ENCODE peak calls at places on chromosomes 7 and 10, in seven cellular contexts. P, B, Y, R, S, F and L are unnamed samples.

GRCh38 chr7:124324262-124324661 is 291.4 kb upstream of the TMEM229A start:
- DNase-seq in P (no peak), B (no peak), Y (no peak), R (no peak), S (no peak), F (no peak), L (no peak)

GRCh38 chr7:51135576-51135975 is 181.0 kb downstream of the COBL start:
- DNase-seq in P (no peak), B (no peak), Y (no peak), R (no peak), S (no peak), F (no peak), L (no peak)

GRCh38 chr10:109037978-109038377 is 885.3 kb downstream of the XPNPEP1 start:
- DNase-seq in P (no peak), B (no peak), Y (no peak), R (no peak), S (no peak), F (no peak), L (no peak)

GRCh38 chr7:145902123-145902522 is 214.5 kb upstream of the CNTNAP2 start:
- DNase-seq in P (no peak), B (no peak), Y (no peak), R (no peak), S (no peak), F (no peak), L (no peak)

GRCh38 chr10:74923556-74923955 is 97.2 kb downstream of the KAT6B start:
- DNase-seq in P (no peak), B (no peak), Y (no peak), R (no peak), S (no peak), F (no peak), L (peak)

GRCh38 chr7:142587578-142588191 is 161.6 kb upstream of the PRSS1 start:
- DNase-seq in P (peak), B (no peak), Y (no peak), R (no peak), S (no peak), F (no peak), L (peak)

GRCh38 chr10:61899997-61900828 is 1.3 kb upstream of the ARID5B start:
- DNase-seq in P (peak), B (peak), Y (peak), R (peak), S (peak), F (peak), L (peak)

GRCh38 chr10:15172306-15172840 is 3.9 kb upstream of the NMT2 start:
- DNase-seq in P (no peak), B (no peak), Y (no peak), R (no peak), S (no peak), F (no peak), L (no peak)

GRCh38 chr10:48804740-48805182 is 120.1 kb downstream of the WDFY4 start:
- DNase-seq in P (no peak), B (no peak), Y (peak), R (no peak), S (no peak), F (no peak), L (no peak)

GRCh38 chr7:144024213-144024612 is 24.1 kb downstream of the OR6B1 start:
- DNase-seq in P (no peak), B (no peak), Y (no peak), R (no peak), S (no peak), F (no peak), L (no peak)

GRCh38 chr10:127694580-127695193 is 42.3 kb upstream of the FOXI2 start:
- DNase-seq in P (no peak), B (no peak), Y (no peak), R (no peak), S (no peak), F (no peak), L (peak)

GRCh38 chr10:91758303-91759146 is 39.7 kb upstream of the TNKS2 start:
- DNase-seq in P (peak), B (no peak), Y (no peak), R (no peak), S (no peak), F (peak), L (no peak)

GRCh38 chr7:119472398-119473038 is 800.5 kb upstream of the KCND2 start:
- DNase-seq in P (no peak), B (peak), Y (no peak), R (no peak), S (no peak), F (no peak), L (no peak)

GRCh38 chr7:44222776-44223261 is 22.0 kb downstream of the YKT6 start:
- DNase-seq in P (no peak), B (peak), Y (no peak), R (no peak), S (no peak), F (no peak), L (no peak)

GRCh38 chr10:4847580-4848020 is 21.6 kb downstream of the AKR1E2 start:
- DNase-seq in P (peak), B (no peak), Y (no peak), R (no peak), S (no peak), F (no peak), L (peak)

GRCh38 chr7:39910108-39910869 is 39.8 kb upstream of the CDK13 start:
- DNase-seq in P (peak), B (no peak), Y (no peak), R (peak), S (no peak), F (no peak), L (no peak)

GRCh38 chr7:107152011-107152410 is 16.8 kb upstream of the HBP1 start:
- DNase-seq in P (peak), B (no peak), Y (no peak), R (no peak), S (no peak), F (no peak), L (no peak)

GRCh38 chr10:76981251-76981650 is 656.4 kb downstream of the KCNMA1 start:
- DNase-seq in P (no peak), B (no peak), Y (no peak), R (no peak), S (no peak), F (no peak), L (no peak)

GRCh38 chr7:20858913-20859312 is 72.2 kb upstream of the SP8 start:
- DNase-seq in P (no peak), B (no peak), Y (no peak), R (no peak), S (no peak), F (no peak), L (peak)

GRCh38 chr10:12238821-12239220 is 42.8 kb downstream of the CDC123 start:
- DNase-seq in P (no peak), B (no peak), Y (no peak), R (peak), S (no peak), F (no peak), L (no peak)

GRCh38 chr10:101568054-101568745 is 19.9 kb downstream of the POLL start:
- DNase-seq in P (no peak), B (peak), Y (no peak), R (peak), S (peak), F (no peak), L (no peak)

GRCh38 chr10:51832652-51833383 is 133.4 kb upstream of the CSTF2T start:
- DNase-seq in P (peak), B (no peak), Y (no peak), R (no peak), S (no peak), F (no peak), L (peak)

GRCh38 chr10:118927317-118927716 is 102.2 kb upstream of the NANOS1 start:
- DNase-seq in P (no peak), B (no peak), Y (no peak), R (no peak), S (no peak), F (no peak), L (no peak)

GRCh38 chr10:123294886-123295285 is 140.7 kb downstream of the BUB3 start:
- DNase-seq in P (no peak), B (no peak), Y (no peak), R (peak), S (no peak), F (no peak), L (no peak)

GRCh38 chr10:1058017-1058416 is 1.8 kb downstream of the WDR37 start:
- DNase-seq in P (no peak), B (no peak), Y (no peak), R (no peak), S (no peak), F (no peak), L (no peak)

GRCh38 chr10:77157248-77158019 is 480.2 kb downstream of the KCNMA1 start:
- DNase-seq in P (peak), B (no peak), Y (no peak), R (no peak), S (no peak), F (no peak), L (no peak)

GRCh38 chr7:101614939-101615302 is 14.2 kb downstream of the MYL10 start:
- DNase-seq in P (no peak), B (no peak), Y (no peak), R (no peak), S (peak), F (no peak), L (peak)

GRCh38 chr7:27110977-27111752 is 8.7 kb upstream of the HOXA2 start:
- DNase-seq in P (peak), B (no peak), Y (no peak), R (no peak), S (peak), F (no peak), L (peak)

GRCh38 chr10:127094984-127095383 is 101.4 kb downstream of the INSYN2A start:
- DNase-seq in P (no peak), B (no peak), Y (no peak), R (peak), S (no peak), F (no peak), L (no peak)

GRCh38 chr7:37054631-37055300 is 330.5 kb upstream of the AOAH start:
- DNase-seq in P (no peak), B (no peak), Y (no peak), R (no peak), S (no peak), F (no peak), L (no peak)

GRCh38 chr10:48444266-48444665 is 137.8 kb downstream of the MAPK8 start:
- DNase-seq in P (peak), B (no peak), Y (no peak), R (no peak), S (no peak), F (no peak), L (peak)

GRCh38 chr7:84231157-84231556 is 36.6 kb upstream of the SEMA3A start:
- DNase-seq in P (peak), B (no peak), Y (no peak), R (no peak), S (no peak), F (no peak), L (no peak)

GRCh38 chr7:97179454-97180104 is 62.1 kb downstream of the SDHAF3 start:
- DNase-seq in P (peak), B (no peak), Y (no peak), R (no peak), S (no peak), F (peak), L (peak)

GRCh38 chr10:9024210-9024609 is 969.7 kb downstream of the GATA3 start:
- DNase-seq in P (no peak), B (no peak), Y (no peak), R (no peak), S (no peak), F (peak), L (no peak)

GRCh38 chr10:17787087-17787942 is 21.8 kb upstream of the MRC1 start:
- DNase-seq in P (peak), B (no peak), Y (no peak), R (no peak), S (no peak), F (peak), L (peak)

DNA sequence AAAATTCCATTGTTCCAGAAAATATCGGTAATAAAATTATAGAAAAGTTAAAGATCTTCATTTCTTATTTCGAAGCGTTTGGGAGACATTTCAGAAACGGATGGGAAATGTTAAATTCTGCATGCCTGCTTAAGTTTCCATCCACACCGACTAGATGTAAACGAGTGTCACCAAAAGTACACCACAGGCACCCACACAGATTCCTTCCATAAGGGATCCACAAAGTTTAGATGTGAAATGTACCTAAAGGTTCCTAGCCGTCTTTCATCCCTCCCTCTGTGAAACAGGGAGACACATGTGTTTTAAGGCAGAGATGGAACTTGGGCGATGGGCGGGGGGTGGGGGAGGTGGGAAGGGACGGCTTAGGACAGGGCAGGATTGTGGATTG is 621 bp upstream of the CAV1 start:
- DNase-seq in P (no peak), B (no peak), Y (no peak), R (no peak), S (no peak), F (no peak), L (no peak)
- H3K4me3 ChIP-seq in P (peak), B (no peak), Y (peak), R (no peak), S (peak), F (peak), L (peak)

DNA sequence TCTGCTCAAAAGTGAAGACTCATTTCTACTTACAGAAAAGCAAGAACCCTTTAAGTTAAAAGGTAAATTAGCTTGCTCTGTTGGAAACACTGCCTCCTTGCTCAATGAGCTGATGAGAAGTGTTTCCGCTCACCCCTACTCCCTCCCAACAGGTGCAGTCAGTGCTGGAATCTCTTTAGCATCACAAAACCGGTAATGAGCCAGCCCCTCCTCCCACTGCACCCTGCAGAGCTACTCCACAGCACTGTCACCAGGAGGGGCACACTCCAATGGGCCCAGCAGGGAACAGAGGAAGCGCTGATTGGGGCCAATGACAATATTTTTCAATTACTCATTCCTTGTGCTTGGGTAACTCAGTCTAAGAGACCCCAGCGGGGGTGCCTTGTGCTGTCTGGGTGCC is 262.5 kb downstream of the TCERG1L start:
- DNase-seq in P (no peak), B (no peak), Y (no peak), R (peak), S (no peak), F (no peak), L (no peak)
- H3K4me3 ChIP-seq in P (no peak), B (no peak), Y (no peak), R (no peak), S (no peak), F (no peak), L (no peak)

GRCh38 chr7:128203047-128203491 is 38.0 kb upstream of the LEP start:
- DNase-seq in P (no peak), B (no peak), Y (no peak), R (peak), S (no peak), F (no peak), L (no peak)

GRCh38 chr7:128202287-128202957 is 38.7 kb upstream of the LEP start:
- DNase-seq in P (no peak), B (no peak), Y (no peak), R (peak), S (no peak), F (no peak), L (no peak)

GRCh38 chr7:128200376-128200775 is 40.7 kb upstream of the LEP start:
- DNase-seq in P (no peak), B (no peak), Y (no peak), R (peak), S (no peak), F (no peak), L (no peak)

GRCh38 chr7:128201067-128201689 is 39.9 kb upstream of the LEP start:
- DNase-seq in P (no peak), B (no peak), Y (no peak), R (peak), S (no peak), F (no peak), L (no peak)

GRCh38 chr7:128201690-128202085 is 39.4 kb upstream of the LEP start:
- DNase-seq in P (no peak), B (no peak), Y (no peak), R (peak), S (no peak), F (no peak), L (no peak)
- H3K4me3 ChIP-seq in P (no peak), B (no peak), Y (peak), R (no peak), S (no peak), F (no peak), L (no peak)

GRCh38 chr10:103555321-103555649 is 61.8 kb downstream of the NEURL1 start:
- DNase-seq in P (no peak), B (no peak), Y (no peak), R (no peak), S (no peak), F (no peak), L (no peak)
- H3K4me3 ChIP-seq in P (no peak), B (peak), Y (peak), R (no peak), S (peak), F (no peak), L (no peak)

GRCh38 chr10:113486531-113486930 is 66.3 kb upstream of the HABP2 start:
- DNase-seq in P (no peak), B (no peak), Y (no peak), R (no peak), S (no peak), F (no peak), L (no peak)
- H3K4me3 ChIP-seq in P (no peak), B (no peak), Y (no peak), R (no peak), S (no peak), F (no peak), L (no peak)

DNA sequence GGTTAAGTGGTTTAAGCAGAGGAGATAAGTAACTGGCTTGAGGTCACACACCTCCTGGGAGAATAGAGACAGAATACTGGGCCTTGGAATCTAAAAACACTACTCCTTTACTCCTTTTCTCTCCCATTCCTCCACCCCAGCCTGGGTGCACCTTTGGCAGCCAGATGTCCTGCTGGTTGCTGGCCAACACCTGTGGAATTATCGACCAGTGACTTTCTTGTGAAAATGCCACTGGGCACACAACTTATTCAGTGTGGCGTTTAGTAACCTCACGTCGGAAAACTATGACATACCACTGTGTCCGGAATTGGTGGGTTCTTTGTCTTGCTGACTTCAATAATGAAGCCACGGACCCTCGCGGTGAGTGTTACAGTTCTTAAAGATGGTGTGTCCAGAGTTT is 26.4 kb downstream of the RNF133 start:
- DNase-seq in P (no peak), B (no peak), Y (no peak), R (no peak), S (no peak), F (no peak), L (no peak)
- H3K4me3 ChIP-seq in P (no peak), B (no peak), Y (no peak), R (no peak), S (no peak), F (no peak), L (no peak)

DNA sequence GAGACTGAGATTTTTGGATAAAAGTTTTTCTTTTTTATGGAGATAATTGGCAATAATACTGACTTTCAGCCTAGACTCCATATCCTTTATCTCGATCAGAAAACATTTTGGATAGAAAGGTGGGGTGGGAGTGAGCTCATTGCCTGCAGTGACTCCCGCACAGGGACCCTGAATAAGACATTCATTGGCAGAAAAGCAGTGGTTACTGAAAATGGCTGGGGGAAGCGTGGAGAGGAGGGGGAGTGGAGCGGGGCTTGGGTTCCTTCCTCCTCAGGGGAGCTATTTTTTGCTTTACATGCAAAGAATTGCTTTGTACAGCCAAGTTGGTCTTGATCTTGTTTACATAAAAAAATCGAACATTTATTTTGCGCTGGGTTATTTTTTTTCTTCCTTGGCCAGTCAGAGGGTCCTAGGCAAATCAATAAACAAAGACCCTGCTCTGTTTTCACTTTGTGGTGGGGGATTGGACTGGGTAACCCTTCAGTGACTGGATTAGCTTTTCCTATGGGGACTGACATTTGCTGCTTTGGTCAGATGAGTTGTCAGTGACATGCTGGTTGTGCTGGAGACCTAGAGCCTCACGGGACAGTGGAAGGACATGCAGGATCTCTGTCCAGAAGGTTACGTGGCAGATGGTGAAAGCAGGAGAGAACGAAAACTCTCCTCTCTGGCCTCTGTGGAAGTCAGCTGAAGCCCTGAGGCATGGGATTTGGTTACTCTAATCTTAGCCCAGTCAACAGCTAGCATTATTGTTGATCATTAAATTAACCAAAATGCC is 90.2 kb upstream of the BMPER start:
- DNase-seq in P (no peak), B (no peak), Y (no peak), R (no peak), S (peak), F (no peak), L (no peak)
- H3K4me3 ChIP-seq in P (no peak), B (no peak), Y (no peak), R (no peak), S (peak), F (no peak), L (no peak)

DNA sequence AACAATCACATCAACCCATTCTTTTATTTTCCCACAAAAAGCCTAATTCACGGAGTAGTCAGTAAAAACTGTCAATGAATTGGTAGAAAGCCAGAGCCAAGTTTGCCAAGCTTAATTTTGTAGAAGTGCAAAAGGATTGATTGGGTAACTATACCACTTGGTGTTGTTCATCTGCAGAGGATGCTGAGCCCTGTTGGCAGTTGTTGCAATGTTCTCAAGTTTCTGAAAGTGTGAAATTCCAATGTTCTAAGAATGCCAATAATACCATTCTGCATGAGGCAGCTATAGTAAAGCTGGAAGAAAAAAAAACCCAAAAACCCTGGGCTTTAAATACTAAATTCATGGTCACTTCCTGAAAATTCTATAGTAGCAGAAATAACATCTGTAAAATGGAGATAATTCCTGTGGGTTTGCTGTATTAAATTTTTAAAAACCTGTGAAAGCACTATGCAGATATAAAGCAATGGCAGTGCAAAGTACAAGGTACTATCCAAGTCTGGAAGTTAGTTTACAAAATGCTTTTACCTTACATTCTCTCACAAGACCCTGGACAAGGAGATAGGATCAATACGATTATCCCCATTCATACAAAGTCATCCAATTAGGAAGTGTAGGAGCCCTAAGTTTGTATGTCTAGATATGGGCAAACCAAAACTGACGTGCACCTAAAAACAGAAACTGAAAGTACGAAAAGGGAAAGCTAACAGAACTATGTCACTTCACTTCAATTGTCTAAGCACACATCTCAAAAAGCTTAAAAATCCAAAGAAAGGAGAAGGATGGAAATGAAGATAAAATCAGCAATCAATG is 6.1 kb upstream of the PON1 start:
- DNase-seq in P (peak), B (no peak), Y (no peak), R (no peak), S (no peak), F (no peak), L (no peak)
- H3K4me3 ChIP-seq in P (no peak), B (peak), Y (peak), R (no peak), S (peak), F (peak), L (no peak)